ENCODE peak calls at places on chromosomes 16 and 17, in five cellular contexts. T is stimulated activated CD8-positive, alpha-beta memory T cell treated with anti-CD3 and anti-CD28 coated beads, Interleukin-15, amount 100 ng/mL, for 24 hours; Y is GDM1; X is NCI-H748 treated with DMSO at 0.1 percent for 48 hours; L is activated T-helper 1 cell treated with anti-CD3 and anti-CD28 coated beads, Interleukin-2, amount 50 U/mL, for 16 hours. F is an unnamed sample.

GRCh38 chr17:63290784-63291183 is 155.3 kb downstream of the CYB561 start:
- DNase-seq in T (no peak), Y (no peak), X (peak), L (no peak), F (peak)

GRCh38 chr16:79965718-79966117 is 365.2 kb upstream of the MAF start:
- DNase-seq in T (no peak), Y (no peak), X (no peak), L (no peak), F (no peak)

GRCh38 chr17:82025401-82026107 is 2.4 kb downstream of the LRRC45 start:
- DNase-seq in T (no peak), Y (no peak), X (no peak), L (no peak), F (no peak)

GRCh38 chr16:70460737-70461261 is 6.4 kb downstream of the FCSK start:
- DNase-seq in T (no peak), Y (no peak), X (no peak), L (no peak), F (no peak)

GRCh38 chr17:71168083-71168741 is 952.6 kb upstream of the SOX9 start:
- DNase-seq in T (no peak), Y (no peak), X (peak), L (no peak), F (peak)

GRCh38 chr17:2704890-2705248 is 6.7 kb downstream of the CLUH start:
- DNase-seq in T (no peak), Y (no peak), X (no peak), L (no peak), F (no peak)

GRCh38 chr16:31333686-31334649 is 21.0 kb upstream of the ITGAX start:
- DNase-seq in T (no peak), Y (peak), X (no peak), L (no peak), F (peak)

GRCh38 chr16:495127-495748 is 32.3 kb upstream of the CAPN15 start:
- DNase-seq in T (no peak), Y (peak), X (no peak), L (no peak), F (peak)

GRCh38 chr16:16791051-16791450 is 412.1 kb downstream of the NPIPA7 start:
- DNase-seq in T (no peak), Y (no peak), X (no peak), L (no peak), F (no peak)

GRCh38 chr17:27282054-27282501 is 11.8 kb upstream of the WSB1 start:
- DNase-seq in T (no peak), Y (no peak), X (no peak), L (no peak), F (no peak)

GRCh38 chr17:15498107-15498506 is 30.7 kb upstream of the CDRT4 start:
- DNase-seq in T (no peak), Y (no peak), X (no peak), L (no peak), F (no peak)

GRCh38 chr16:11474617-11475291 is 112.0 kb downstream of the LITAF start:
- DNase-seq in T (no peak), Y (no peak), X (no peak), L (no peak), F (no peak)

GRCh38 chr17:19431691-19432090 is 20.7 kb downstream of the RNF112 start:
- DNase-seq in T (no peak), Y (no peak), X (no peak), L (no peak), F (no peak)

GRCh38 chr17:61793565-61793964 is 69.8 kb downstream of the BRIP1 start:
- DNase-seq in T (no peak), Y (no peak), X (no peak), L (no peak), F (no peak)

GRCh38 chr17:34781571-34782108 is 179.6 kb downstream of the CCT6B start:
- DNase-seq in T (no peak), Y (no peak), X (no peak), L (no peak), F (no peak)

GRCh38 chr16:11871193-11871592 is 19.9 kb upstream of the RSL1D1 start:
- DNase-seq in T (no peak), Y (no peak), X (no peak), L (no peak), F (no peak)

GRCh38 chr17:33164556-33164881 is 128.6 kb downstream of the ASIC2 start:
- DNase-seq in T (no peak), Y (no peak), X (no peak), L (no peak), F (no peak)

GRCh38 chr17:46154151-46154816 is 38.9 kb downstream of the KANSL1 start:
- DNase-seq in T (no peak), Y (no peak), X (no peak), L (no peak), F (no peak)

GRCh38 chr17:14803781-14804180 is 461.3 kb downstream of the PMP22 start:
- DNase-seq in T (no peak), Y (no peak), X (no peak), L (no peak), F (no peak)

GRCh38 chr17:79090503-79091372 is 16.1 kb downstream of the ENGASE start:
- DNase-seq in T (no peak), Y (no peak), X (no peak), L (no peak), F (no peak)

GRCh38 chr17:18093616-18094408 is 6.1 kb downstream of the DRG2 start:
- DNase-seq in T (no peak), Y (no peak), X (no peak), L (no peak), F (no peak)

GRCh38 chr16:3173892-3174617 is 13.9 kb upstream of the OR1F1 start:
- DNase-seq in T (no peak), Y (peak), X (peak), L (no peak), F (peak)

GRCh38 chr16:67514382-67514828 is 14.2 kb upstream of the RIPOR1 start:
- DNase-seq in T (no peak), Y (peak), X (no peak), L (peak), F (peak)

GRCh38 chr17:8835106-8835505 is 32.4 kb downstream of the PIK3R6 start:
- DNase-seq in T (no peak), Y (no peak), X (no peak), L (no peak), F (no peak)

GRCh38 chr17:74466785-74467158 is 338 bp downstream of the CD300A start:
- DNase-seq in T (no peak), Y (no peak), X (no peak), L (no peak), F (no peak)

GRCh38 chr17:36918260-36918691 is 19.0 kb upstream of the LHX1 start:
- DNase-seq in T (no peak), Y (no peak), X (no peak), L (no peak), F (no peak)

F was measured in COR-L47.